ENCODE peak calls at places on chromosomes 16 and 17, in eight cellular contexts. P is tibial nerve; U is heart left ventricle; I is neural progenitor cell; Q is hepatocyte; Y is CD8-positive, alpha-beta memory T cell; N is suprapubic skin; T is fibroblast of lung. G is an unnamed sample.

GRCh38 chr16:11601911-11602310 is 15.2 kb upstream of the LITAF start:
- DNase-seq in P (no peak), U (no peak), I (no peak), Q (no peak), Y (no peak), N (no peak), T (no peak), G (no peak)

GRCh38 chr16:84320511-84320910 is 25.8 kb downstream of the WFDC1 start:
- DNase-seq in P (no peak), U (no peak), I (no peak), Q (no peak), Y (no peak), N (no peak), T (no peak), G (no peak)

GRCh38 chr16:16182918-16183317 is 40.4 kb downstream of the ABCC6 start:
- DNase-seq in P (no peak), U (no peak), I (no peak), Q (no peak), Y (no peak), N (no peak), T (no peak), G (no peak)

GRCh38 chr16:84689126-84689525 is 10.7 kb upstream of the USP10 start:
- DNase-seq in P (no peak), U (no peak), I (no peak), Q (peak; percentile 73), Y (no peak), N (no peak), T (peak; percentile 76), G (no peak)

GRCh38 chr16:12110361-12111107 is 134.0 kb downstream of the SNX29 start:
- DNase-seq in P (no peak), U (no peak), I (no peak), Q (no peak), Y (no peak), N (no peak), T (no peak), G (no peak)

GRCh38 chr16:86986136-86986535 is 331.1 kb downstream of the C16orf95 start:
- DNase-seq in P (no peak), U (no peak), I (no peak), Q (no peak), Y (no peak), N (no peak), T (no peak), G (no peak)

GRCh38 chr17:37848690-37849616 is 75.3 kb upstream of the TBC1D3K start:
- DNase-seq in P (no peak), U (no peak), I (no peak), Q (peak; percentile 42), Y (no peak), N (no peak), T (peak; percentile 74), G (no peak)

GRCh38 chr16:68290455-68290854 is 20.3 kb downstream of the SLC7A6OS start:
- DNase-seq in P (no peak), U (no peak), I (no peak), Q (no peak), Y (no peak), N (no peak), T (no peak), G (no peak)

GRCh38 chr16:67563708-67564468 is 1.6 kb downstream of the CTCF start:
- DNase-seq in P (peak; percentile 66), U (no peak), I (peak; percentile 36), Q (peak; percentile 50), Y (peak; percentile 56), N (no peak), T (peak; percentile 93), G (no peak)

GRCh38 chr17:46962374-46962790 is 16.7 kb downstream of the RPRML start:
- DNase-seq in P (no peak), U (no peak), I (no peak), Q (no peak), Y (no peak), N (no peak), T (peak; percentile 73), G (no peak)

GRCh38 chr16:4529085-4530060 is 9.2 kb downstream of the CDIP1 start:
- DNase-seq in P (no peak), U (no peak), I (peak; percentile 52), Q (peak; percentile 50), Y (no peak), N (no peak), T (peak; percentile 36), G (no peak)

GRCh38 chr17:41464682-41465081 is 2.5 kb downstream of the KRT32 start:
- DNase-seq in P (peak; percentile 80), U (peak; percentile 79), I (no peak), Q (peak; percentile 28), Y (no peak), N (no peak), T (peak; percentile 66), G (no peak)

GRCh38 chr16:19833176-19833575 is 51.5 kb downstream of the GPRC5B start:
- DNase-seq in P (no peak), U (no peak), I (no peak), Q (no peak), Y (no peak), N (no peak), T (no peak), G (no peak)

GRCh38 chr16:84931506-84931905 is 79.8 kb downstream of the ZDHHC7 start:
- DNase-seq in P (no peak), U (no peak), I (no peak), Q (no peak), Y (no peak), N (no peak), T (no peak), G (no peak)

GRCh38 chr17:62671553-62671952 is 44.1 kb downstream of the MRC2 start:
- DNase-seq in P (no peak), U (no peak), I (no peak), Q (no peak), Y (no peak), N (no peak), T (no peak), G (no peak)

GRCh38 chr16:84919267-84919666 is 92.1 kb downstream of the ZDHHC7 start:
- DNase-seq in P (no peak), U (no peak), I (no peak), Q (no peak), Y (no peak), N (no peak), T (peak; percentile 55), G (no peak)

GRCh38 chr17:1673041-1673790 is 11.5 kb downstream of the PRPF8 start:
- DNase-seq in P (no peak), U (no peak), I (no peak), Q (no peak), Y (no peak), N (no peak), T (no peak), G (no peak)

GRCh38 chr17:29341726-29342125 is 47.8 kb upstream of the NUFIP2 start:
- DNase-seq in P (no peak), U (no peak), I (no peak), Q (no peak), Y (no peak), N (no peak), T (no peak), G (no peak)

GRCh38 chr17:13311301-13311700 is 290.4 kb downstream of the HS3ST3A1 start:
- DNase-seq in P (no peak), U (no peak), I (no peak), Q (no peak), Y (no peak), N (no peak), T (peak; percentile 78), G (no peak)

GRCh38 chr16:85329059-85329812 is 217.0 kb upstream of the CIBAR2 start:
- DNase-seq in P (no peak), U (no peak), I (peak; percentile 97), Q (peak; percentile 71), Y (no peak), N (no peak), T (no peak), G (no peak)

GRCh38 chr17:82949984-82950383 is 110.2 kb upstream of the ZNF750 start:
- DNase-seq in P (no peak), U (no peak), I (no peak), Q (no peak), Y (peak; percentile 22), N (peak; percentile 48), T (no peak), G (no peak)
- H3K9me3 ChIP-seq in P (peaks cover 71% of the 10 kb centered on the region), U (peaks cover 46% of the 10 kb centered on the region), I (peaks cover 27% of the 10 kb centered on the region), Q (peaks cover 23% of the 10 kb centered on the region), Y (peaks cover 7% of the 10 kb centered on the region), N (peaks cover 20% of the 10 kb centered on the region), T (no peaks in the 10 kb centered on the region), G (peaks cover 4% of the 10 kb centered on the region)

GRCh38 chr17:49180998-49181635 is 29.3 kb downstream of the GNGT2 start:
- DNase-seq in P (no peak), U (no peak), I (no peak), Q (no peak), Y (no peak), N (no peak), T (no peak), G (no peak)
- H3K9me3 ChIP-seq in P (peaks cover 20% of the 10 kb centered on the region), U (peaks cover 20% of the 10 kb centered on the region), I (peaks cover 4% of the 10 kb centered on the region), Q (no peaks in the 10 kb centered on the region), Y (peaks cover 5% of the 10 kb centered on the region), N (peaks cover 13% of the 10 kb centered on the region), T (no peaks in the 10 kb centered on the region), G (peaks cover 9% of the 10 kb centered on the region)

GRCh38 chr17:22459331-22459952 is 767.1 kb downstream of the KCNJ18 start:
- DNase-seq in P (no peak), U (no peak), I (no peak), Q (no peak), Y (no peak), N (no peak), T (no peak), G (no peak)
- H3K9me3 ChIP-seq in P (peaks cover 31% of the 10 kb centered on the region), U (peaks cover 1% of the 10 kb centered on the region), I (peaks cover 7% of the 10 kb centered on the region), Q (no peaks in the 10 kb centered on the region), Y (no peaks in the 10 kb centered on the region), N (peaks cover 20% of the 10 kb centered on the region), T (no peaks in the 10 kb centered on the region), G (no peaks in the 10 kb centered on the region)

GRCh38 chr16:3289998-3290673 is 6.8 kb downstream of the ZNF263 start:
- DNase-seq in P (no peak), U (no peak), I (no peak), Q (no peak), Y (no peak), N (no peak), T (no peak), G (no peak)
- H3K9me3 ChIP-seq in P (peaks cover 99% of the 10 kb centered on the region), U (peaks cover 100% of the 10 kb centered on the region), I (peaks cover 34% of the 10 kb centered on the region), Q (peaks cover 51% of the 10 kb centered on the region), Y (peaks cover 63% of the 10 kb centered on the region), N (peaks cover 59% of the 10 kb centered on the region), T (peaks cover 23% of the 10 kb centered on the region), G (peaks cover 31% of the 10 kb centered on the region)

GRCh38 chr16:35411156-35411555 is 1951.7 kb downstream of the TP53TG3F start:
- DNase-seq in P (no peak), U (no peak), I (no peak), Q (no peak), Y (no peak), N (no peak), T (no peak), G (no peak)
- H3K9me3 ChIP-seq in P (peaks cover 13% of the 10 kb centered on the region), U (no peaks in the 10 kb centered on the region), I (peaks cover 16% of the 10 kb centered on the region), Q (no peaks in the 10 kb centered on the region), Y (peaks cover 4% of the 10 kb centered on the region), N (no peaks in the 10 kb centered on the region), T (no peaks in the 10 kb centered on the region), G (no peaks in the 10 kb centered on the region)

G was measured in T-helper 17 cell.